ENCODE peak calls at places on chromosomes 6 and 20, in five cellular contexts. F is CD8-positive, alpha-beta T cell; C is sigmoid colon; U is heart left ventricle; L is kidney. A is an unnamed sample. For H3K4me1 and H3K9me3, the result is how much of the 10 kb centered on the place peaks cover.

GRCh38 chr6:113439861-113440260 is 417.3 kb upstream of the MARCKS start:
- DNase-seq in F (no peak), C (no peak), U (no peak), L (no peak), A (no peak)

GRCh38 chr20:19254086-19254821 is 41.8 kb downstream of the SLC24A3 start:
- DNase-seq in F (no peak), C (no peak), U (peak), L (no peak), A (no peak)

GRCh38 chr6:40391086-40391485 is 196.1 kb downstream of the LRFN2 start:
- DNase-seq in F (no peak), C (no peak), U (no peak), L (no peak), A (no peak)

GRCh38 chr20:59428441-59429205 is 128.2 kb downstream of the EDN3 start:
- DNase-seq in F (no peak), C (no peak), U (no peak), L (no peak), A (no peak)

GRCh38 chr6:158751192-158751591 is 68.0 kb downstream of the EZR start:
- DNase-seq in F (no peak), C (no peak), U (no peak), L (no peak), A (no peak)

GRCh38 chr6:109019911-109020310 is 74.7 kb downstream of the SESN1 start:
- DNase-seq in F (no peak), C (no peak), U (no peak), L (no peak), A (no peak)

GRCh38 chr20:52001999-52002666 is 189.4 kb downstream of the ZFP64 start:
- DNase-seq in F (no peak), C (no peak), U (no peak), L (no peak), A (no peak)

GRCh38 chr6:125588268-125588667 is 161.2 kb upstream of the HEY2 start:
- DNase-seq in F (no peak), C (no peak), U (peak), L (no peak), A (no peak)

GRCh38 chr6:111030008-111031006 is 48.5 kb downstream of the RPF2 start:
- DNase-seq in F (no peak), C (no peak), U (peak), L (no peak), A (no peak)

GRCh38 chr6:38179300-38179699 is 359.8 kb downstream of the ZFAND3 start:
- DNase-seq in F (no peak), C (no peak), U (no peak), L (no peak), A (no peak)

GRCh38 chr6:33926451-33926850 is 122.6 kb upstream of the MLN start:
- DNase-seq in F (no peak), C (no peak), U (no peak), L (no peak), A (no peak)

GRCh38 chr20:47509685-47510084 is 8.0 kb downstream of the NCOA3 start:
- DNase-seq in F (no peak), C (no peak), U (no peak), L (no peak), A (no peak)
- H3K4me1 ChIP-seq in F (under half), C (under half), U (under half), L (under half), A (under half)

DNA sequence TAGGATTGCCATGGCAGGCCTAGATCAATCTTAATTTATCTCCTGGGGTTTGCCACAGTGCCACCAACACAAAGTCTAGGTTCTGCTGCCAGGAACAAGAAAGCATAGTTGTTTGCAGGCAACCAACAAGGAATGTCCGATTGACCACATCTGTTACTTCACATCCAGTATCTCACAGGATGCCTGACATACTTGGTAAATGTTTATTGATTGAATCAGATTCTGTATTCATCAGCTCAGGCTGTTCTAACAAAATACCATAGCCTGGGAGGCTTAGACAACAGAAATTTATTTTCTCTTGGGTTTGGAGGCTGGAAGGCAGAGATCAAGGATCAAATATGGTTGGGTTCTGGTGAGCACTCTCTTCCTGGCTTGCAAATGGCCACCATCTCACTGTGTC is 26.3 kb upstream of the MC3R start:
- DNase-seq in F (no peak), C (no peak), U (no peak), L (no peak), A (no peak)
- H3K9me3 ChIP-seq in F (under half), C (under half), U (under half), L (under half), A (under half)

GRCh38 chr20:46414608-46415007 is 8.2 kb upstream of the ELMO2 start:
- DNase-seq in F (no peak), C (no peak), U (no peak), L (no peak), A (no peak)
- TF ChIP-seq CTCF in F (no peak), C (no peak), U (no peak), L (no peak), A (no peak)

GRCh38 chr20:10605547-10606195 is 68.1 kb downstream of the JAG1 start:
- DNase-seq in F (no peak), C (no peak), U (no peak), L (no peak), A (no peak)
- H3K4me1 ChIP-seq in F (under half), C (under half), U (under half), L (under half), A (under half)